ENCODE peak calls at places on chromosomes 4 and X, in five cellular contexts. Y is right atrium auricular region; K is aorta; D is stomach; W is CD8-positive, alpha-beta T cell. J is an unnamed sample.

GRCh38 chrX:121236040-121236439 is 188.6 kb downstream of the GLUD2 start:
- DNase-seq in D (no peak), Y (no peak), W (no peak), K (no peak), J (no peak)

GRCh38 chr4:30600246-30600645 is 119.9 kb upstream of the PCDH7 start:
- DNase-seq in Y (no peak), K (no peak), W (no peak), D (no peak), J (no peak)

GRCh38 chr4:101158507-101158906 is 188.8 kb downstream of the PPP3CA start:
- DNase-seq in W (no peak), D (no peak), Y (no peak), K (no peak), J (no peak)

GRCh38 chrX:23008431-23009099 is 8.8 kb downstream of the DDX53 start:
- DNase-seq in D (no peak), W (no peak), Y (no peak), K (no peak), J (no peak)

GRCh38 chr4:10002278-10002677 is 19.0 kb downstream of the SLC2A9 start:
- DNase-seq in Y (no peak), D (peak), W (no peak), K (no peak), J (no peak)

GRCh38 chrX:71302461-71303213 is 1.1 kb downstream of the ITGB1BP2 start:
- DNase-seq in K (no peak), D (no peak), Y (no peak), W (no peak), J (no peak)

GRCh38 chr4:13918110-13918509 is 290.6 kb upstream of the BOD1L1 start:
- DNase-seq in Y (peak), W (no peak), K (peak), D (no peak), J (peak)

GRCh38 chr4:10160280-10160856 is 43.8 kb upstream of the WDR1 start:
- DNase-seq in Y (no peak), W (no peak), K (no peak), D (no peak), J (no peak)

GRCh38 chr4:43089730-43090129 is 197.2 kb downstream of the GRXCR1 start:
- DNase-seq in D (no peak), K (peak), Y (no peak), W (no peak), J (no peak)

GRCh38 chr4:68272860-68273259 is 27.4 kb upstream of the TMPRSS11B start:
- DNase-seq in K (no peak), Y (no peak), W (no peak), D (no peak), J (no peak)

GRCh38 chr4:53478671-53479456 is 101.4 kb downstream of the FIP1L1 start:
- DNase-seq in D (no peak), Y (no peak), W (no peak), K (peak), J (no peak)

GRCh38 chr4:98262431-98262830 is 1.2 kb downstream of the RAP1GDS1 start:
- DNase-seq in K (no peak), D (no peak), Y (no peak), W (no peak), J (no peak)

GRCh38 chrX:134460861-134461218 is 875 bp downstream of the HPRT1 start:
- DNase-seq in Y (no peak), W (no peak), K (no peak), D (no peak), J (no peak)

GRCh38 chr4:7735961-7736360 is 203.7 kb downstream of the AFAP1 start:
- DNase-seq in W (no peak), K (no peak), Y (no peak), D (no peak), J (no peak)

GRCh38 chrX:68574240-68574639 is 73.2 kb upstream of the STARD8 start:
- DNase-seq in D (no peak), Y (no peak), W (no peak), K (no peak), J (no peak)

GRCh38 chr4:139509727-139510410 is 46.1 kb downstream of the SETD7 start:
- DNase-seq in W (no peak), K (no peak), D (peak), Y (no peak), J (peak)

GRCh38 chrX:20320461-20321159 is 53.9 kb upstream of the RPS6KA3 start:
- DNase-seq in W (peak), D (no peak), Y (no peak), K (peak), J (no peak)

GRCh38 chrX:29947225-29947624 is 268.1 kb upstream of the MAGEB2 start:
- DNase-seq in K (no peak), W (no peak), Y (no peak), D (no peak), J (no peak)

GRCh38 chrX:11188664-11189063 is 77.5 kb downstream of the HCCS start:
- DNase-seq in Y (no peak), D (no peak), K (no peak), W (no peak), J (no peak)

GRCh38 chr4:105659190-105659589 is 49.3 kb downstream of the INTS12 start:
- DNase-seq in D (no peak), W (no peak), Y (no peak), K (no peak), J (no peak)

GRCh38 chrX:54248309-54248708 is 65.3 kb upstream of the FAM120C start:
- DNase-seq in D (no peak), K (no peak), W (no peak), Y (no peak), J (no peak)

GRCh38 chrX:123884809-123885408 is 25.1 kb downstream of the XIAP start:
- DNase-seq in W (peak), K (no peak), D (no peak), Y (no peak), J (no peak)

GRCh38 chr4:87843936-87844335 is 11.2 kb downstream of the MEPE start:
- DNase-seq in Y (no peak), D (no peak), W (no peak), K (no peak), J (no peak)

GRCh38 chrX:38929966-38930421 is 128.7 kb downstream of the MID1IP1 start:
- DNase-seq in Y (no peak), W (no peak), K (peak), D (no peak), J (no peak)

GRCh38 chr4:15234585-15235126 is 193.2 kb upstream of the C1QTNF7 start:
- DNase-seq in K (no peak), W (no peak), D (no peak), Y (no peak), J (no peak)

GRCh38 chrX:50167366-50167765 is 33.4 kb downstream of the AKAP4 start:
- DNase-seq in Y (no peak), W (no peak), K (no peak), D (no peak), J (no peak)

GRCh38 chr4:10697071-10697470 is 12.5 kb upstream of the CLNK start:
- DNase-seq in K (no peak), W (no peak), D (no peak), Y (no peak), J (no peak)

GRCh38 chrX:71941771-71942170 is 31.1 kb downstream of the NHSL2 start:
- DNase-seq in W (no peak), Y (no peak), D (no peak), K (peak), J (no peak)

GRCh38 chrX:130555341-130555740 is 153.6 kb downstream of the RBMX2 start:
- DNase-seq in W (no peak), K (no peak), Y (no peak), D (no peak), J (no peak)

GRCh38 chr4:113285512-113285911 is 236.1 kb downstream of the ANK2 start:
- DNase-seq in D (no peak), Y (no peak), W (no peak), K (no peak), J (no peak)

GRCh38 chr4:149836546-149836945 is 20.9 kb upstream of the IQCM start:
- DNase-seq in K (no peak), Y (no peak), D (no peak), W (no peak), J (no peak)

GRCh38 chr4:36064147-36064546 is 180.2 kb downstream of the ARAP2 start:
- DNase-seq in W (no peak), Y (no peak), K (no peak), D (no peak), J (no peak)

DNA sequence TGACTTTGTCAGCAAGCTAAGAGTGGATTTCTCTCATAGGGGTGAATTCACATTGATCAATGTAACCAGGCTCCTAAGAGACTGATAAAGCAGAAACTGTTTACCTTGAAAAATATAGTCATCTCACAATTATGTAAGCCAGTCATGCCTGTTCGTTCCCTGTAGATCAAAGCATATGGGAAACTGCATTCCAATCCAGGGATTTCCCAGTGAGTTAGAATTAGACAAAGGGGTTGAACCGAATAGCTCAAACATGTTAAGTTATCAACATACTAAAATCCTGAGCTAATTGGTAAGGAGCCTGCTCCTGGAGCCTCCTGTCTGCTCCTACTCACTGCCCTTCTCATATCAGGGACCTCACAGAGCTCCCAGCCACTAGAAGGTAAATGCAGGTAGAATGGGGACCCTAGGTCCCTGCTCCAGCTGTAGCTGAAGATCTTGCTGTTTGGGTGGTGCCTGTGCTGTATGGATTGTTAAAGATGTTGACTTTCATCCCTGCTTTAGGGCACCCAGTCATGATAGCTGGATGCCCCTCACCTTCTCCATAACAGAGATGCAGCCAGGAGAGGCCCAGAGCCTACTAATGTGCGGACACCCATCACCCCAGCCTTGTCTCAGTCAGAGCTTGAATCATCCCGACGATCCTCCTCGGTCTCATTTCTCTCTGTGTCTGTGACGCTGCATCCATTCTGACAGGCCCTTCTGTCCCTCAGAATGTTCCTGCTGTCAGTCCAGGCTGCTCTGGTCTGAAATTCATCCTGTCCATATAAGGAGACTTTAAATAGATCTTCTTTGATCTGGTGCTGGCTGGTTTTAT is 341.6 kb upstream of the GATB start:
- DNase-seq in D (no peak), K (no peak), Y (no peak), W (no peak), J (peak)
- H3K27ac ChIP-seq in D (peak), K (no peak), Y (no peak), W (peak), J (no peak)

GRCh38 chrX:7115557-7115956 is 32.0 kb upstream of the STS start:
- DNase-seq in D (no peak), K (no peak), W (no peak), Y (no peak), J (no peak)
- H3K27ac ChIP-seq in D (no peak), K (no peak), W (no peak), Y (no peak), J (no peak)

GRCh38 chrX:49160908-49161307 is 1.6 kb upstream of the MAGIX start:
- DNase-seq in Y (no peak), K (no peak), D (no peak), W (no peak), J (no peak)

GRCh38 chrX:49153467-49153866 is 9.1 kb upstream of the MAGIX start:
- DNase-seq in K (no peak), D (no peak), W (no peak), Y (no peak), J (no peak)

GRCh38 chrX:49155900-49156837 is 6.4 kb upstream of the MAGIX start:
- DNase-seq in K (peak), W (peak), Y (peak), D (peak), J (peak)

GRCh38 chrX:49155243-49155899 is 7.2 kb upstream of the MAGIX start:
- DNase-seq in D (peak), Y (no peak), K (no peak), W (peak), J (no peak)

DNA sequence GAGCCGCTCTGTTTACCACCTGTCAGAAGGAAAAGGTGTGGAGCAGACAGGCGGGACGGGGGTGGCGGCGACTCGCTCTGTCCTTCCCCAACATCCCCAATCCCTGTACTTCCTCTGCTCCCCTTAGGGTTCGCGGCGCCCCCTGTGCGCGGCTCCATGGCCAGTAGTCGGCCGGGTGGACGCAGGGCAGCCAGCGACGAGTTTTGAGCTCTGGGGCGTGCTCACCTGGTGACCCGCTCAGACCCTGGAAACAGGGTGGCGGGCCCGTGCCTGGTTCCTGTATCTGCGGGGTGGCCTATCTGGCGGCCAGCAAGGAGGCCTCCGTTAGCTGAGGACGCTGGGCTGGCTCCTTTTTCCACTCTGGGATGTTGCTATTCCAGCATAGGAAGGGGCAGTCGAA is 5.4 kb upstream of the MAGIX start:
- DNase-seq in K (no peak), D (no peak), Y (no peak), W (no peak), J (no peak)
- H3K27ac ChIP-seq in K (no peak), D (no peak), Y (no peak), W (no peak), J (no peak)

GRCh38 chrX:119427795-119428185 is 28.7 kb downstream of the SLC25A43 start:
- DNase-seq in D (no peak), Y (no peak), W (no peak), K (no peak), J (no peak)

GRCh38 chrX:119429471-119429870 is 30.3 kb downstream of the SLC25A43 start:
- DNase-seq in W (no peak), K (no peak), D (no peak), Y (no peak), J (no peak)

GRCh38 chrX:119423631-119424030 is 24.5 kb downstream of the SLC25A43 start:
- DNase-seq in D (no peak), Y (no peak), W (no peak), K (no peak), J (no peak)

GRCh38 chrX:119425050-119425449 is 25.9 kb downstream of the SLC25A43 start:
- DNase-seq in D (no peak), W (no peak), Y (no peak), K (no peak), J (no peak)

DNA sequence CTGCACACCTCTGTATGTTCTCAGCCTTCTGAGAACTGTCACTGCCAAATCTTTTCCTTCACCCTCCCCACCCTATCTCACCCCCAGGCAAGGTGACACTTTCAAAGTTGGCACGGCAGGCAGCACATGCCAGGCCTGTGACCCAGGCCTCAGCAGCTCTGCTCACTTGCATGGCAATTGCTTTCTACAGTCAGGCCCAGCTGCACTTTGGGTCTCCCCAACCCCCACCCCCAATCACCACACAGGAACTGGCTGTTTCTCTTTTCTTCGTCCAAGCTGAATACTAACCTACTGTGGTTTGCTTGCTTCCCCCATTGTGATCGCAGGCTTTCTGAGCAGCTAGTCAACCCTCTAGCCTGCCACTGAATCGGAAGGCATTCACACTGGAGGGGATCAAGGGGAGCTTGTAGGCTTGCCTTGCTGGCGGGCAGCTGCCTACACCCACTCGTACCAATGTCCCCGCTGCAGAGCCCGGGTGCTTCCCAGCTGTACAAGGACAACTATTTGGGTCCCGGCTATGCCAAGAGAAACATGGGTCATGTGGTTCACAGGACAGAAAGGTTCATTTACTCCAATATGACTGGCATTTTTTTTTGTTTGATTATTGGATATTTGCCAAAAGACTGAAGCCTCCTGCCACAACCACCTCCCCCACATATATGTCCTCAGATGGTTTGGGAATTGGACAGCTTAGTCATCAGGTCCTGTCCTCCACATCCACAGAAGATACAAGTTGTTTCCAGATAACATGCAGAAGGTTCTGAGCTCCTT is 28.1 kb downstream of the SLC25A43 start:
- DNase-seq in D (no peak), K (no peak), Y (no peak), W (no peak), J (no peak)
- H3K27ac ChIP-seq in D (no peak), K (peak), Y (peak), W (no peak), J (no peak)

GRCh38 chr4:3123201-3123671 is 48.8 kb downstream of the HTT start:
- DNase-seq in D (no peak), W (no peak), K (no peak), Y (no peak), J (no peak)

GRCh38 chr4:3122081-3122563 is 47.6 kb downstream of the HTT start:
- DNase-seq in D (no peak), Y (no peak), W (no peak), K (no peak), J (no peak)

GRCh38 chr4:3127129-3127528 is 52.6 kb downstream of the HTT start:
- DNase-seq in K (no peak), W (no peak), D (no peak), Y (no peak), J (no peak)

GRCh38 chr4:3121596-3121995 is 47.1 kb downstream of the HTT start:
- DNase-seq in W (no peak), Y (no peak), K (no peak), D (no peak), J (no peak)

GRCh38 chr4:3124070-3124767 is 49.7 kb downstream of the HTT start:
- DNase-seq in Y (no peak), K (no peak), D (no peak), W (no peak), J (no peak)
- H3K27ac ChIP-seq in Y (no peak), K (no peak), D (peak), W (no peak), J (peak)

GRCh38 chr4:56803473-56803872 is 18.0 kb downstream of the SPINK2 start:
- DNase-seq in D (no peak), K (no peak), W (no peak), Y (no peak), J (no peak)
- H3K27ac ChIP-seq in D (no peak), K (no peak), W (no peak), Y (no peak), J (no peak)

GRCh38 chr4:147864591-147864990 is 132.7 kb downstream of the ARHGAP10 start:
- DNase-seq in W (no peak), Y (no peak), K (no peak), D (no peak), J (peak)
- H3K27ac ChIP-seq in W (no peak), Y (no peak), K (no peak), D (peak), J (peak)